ENCODE peak calls at places on chromosomes 16 and 17, in six cellular contexts. V is choroid plexus epithelial cell, R is tibial artery, I is endothelial cell, N is body of pancreas, G is epithelial cell of proximal tubule. Q is an unnamed sample.

GRCh38 chr16:70638814-70639792 is 7.3 kb upstream of the IL34 start:
- DNase-seq in R (no peak), G (no peak), V (peak), I (no peak), N (no peak), Q (no peak)

GRCh38 chr17:48100160-48100559 is 1.1 kb downstream of the CBX1 start:
- DNase-seq in G (no peak), R (no peak), I (no peak), V (peak), N (no peak), Q (no peak)

GRCh38 chr16:19143241-19143640 is 24.8 kb upstream of the SYT17 start:
- DNase-seq in G (no peak), V (no peak), N (no peak), I (no peak), R (no peak), Q (no peak)

GRCh38 chr17:40582328-40582901 is 17.1 kb upstream of the CCR7 start:
- DNase-seq in V (no peak), R (no peak), G (no peak), N (no peak), I (peak), Q (peak)

GRCh38 chr17:40956401-40957254 is 10.1 kb downstream of the KRT39 start:
- DNase-seq in I (no peak), N (no peak), G (peak), V (peak), R (no peak), Q (no peak)

GRCh38 chr17:4195306-4195705 is 52.3 kb downstream of the CYB5D2 start:
- DNase-seq in N (no peak), R (no peak), G (no peak), I (no peak), V (peak), Q (no peak)

GRCh38 chr17:37358098-37358829 is 17.5 kb upstream of the C17orf78 start:
- DNase-seq in N (peak), I (peak), R (peak), G (no peak), V (peak), Q (peak)

GRCh38 chr16:30844671-30845449 is 49.0 kb downstream of the BCL7C start:
- DNase-seq in N (peak), R (peak), I (peak), V (peak), G (peak), Q (peak)

GRCh38 chr17:50501906-50502642 is 6.2 kb upstream of the MYCBPAP start:
- DNase-seq in I (no peak), N (no peak), R (no peak), V (no peak), G (no peak), Q (no peak)

GRCh38 chr16:30533146-30533522 is 1.5 kb downstream of the ZNF747 start:
- DNase-seq in N (no peak), G (no peak), R (no peak), V (no peak), I (no peak), Q (no peak)

GRCh38 chr16:65339062-65339461 is 217.2 kb upstream of the CDH11 start:
- DNase-seq in G (no peak), N (no peak), V (no peak), R (no peak), I (no peak), Q (no peak)

GRCh38 chr17:77894126-77894956 is 64.2 kb upstream of the TNRC6C start:
- DNase-seq in G (no peak), I (no peak), R (peak), N (no peak), V (no peak), Q (no peak)

GRCh38 chr17:77893144-77894044 is 65.1 kb upstream of the TNRC6C start:
- DNase-seq in I (no peak), R (peak), G (no peak), V (no peak), N (no peak), Q (no peak)

GRCh38 chr17:77891602-77892001 is 66.9 kb upstream of the TNRC6C start:
- DNase-seq in N (no peak), V (no peak), I (no peak), R (peak), G (no peak), Q (no peak)

GRCh38 chr17:77892031-77892430 is 66.5 kb upstream of the TNRC6C start:
- DNase-seq in V (no peak), I (no peak), G (no peak), R (peak), N (no peak), Q (no peak)

DNA sequence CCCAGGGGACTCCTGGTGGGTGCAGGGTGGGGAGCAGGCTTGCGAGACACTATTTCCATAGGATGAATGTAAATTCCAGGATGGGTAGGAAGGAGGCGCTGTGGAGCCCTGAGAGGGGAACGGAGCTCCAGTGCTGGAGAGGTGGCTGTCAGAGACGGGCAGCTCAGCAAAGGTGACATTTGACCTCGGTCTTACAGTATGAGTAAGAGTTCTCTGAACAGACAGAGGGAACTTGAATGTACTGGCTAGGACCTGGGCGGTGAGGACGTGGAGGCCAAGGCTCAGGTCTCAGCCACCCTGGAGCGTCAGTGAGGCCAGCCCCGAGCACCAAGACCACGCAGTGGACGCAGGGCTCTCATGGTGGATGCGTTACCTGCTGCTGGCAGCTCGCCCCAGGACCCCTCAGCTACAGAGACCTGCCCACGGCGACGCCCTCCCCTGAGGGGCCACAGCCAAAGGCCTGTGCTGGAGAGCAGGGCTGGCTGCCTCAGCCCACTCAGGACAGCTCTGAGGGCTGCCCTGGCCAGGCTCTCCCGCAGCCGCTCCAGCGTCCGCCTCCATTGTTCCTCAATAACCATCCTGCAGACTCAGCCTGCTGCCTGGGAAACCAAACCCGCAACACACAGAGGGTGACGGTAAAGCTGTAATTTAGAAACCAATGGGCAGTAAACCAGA is 65.9 kb upstream of the TNRC6C start:
- DNase-seq in V (no peak), G (no peak), R (peak), N (no peak), I (peak), Q (no peak)
- TF ChIP-seq CTCF in V (peak), G (peak), R (no peak), N (no peak), I (peak), Q (no peak)

GRCh38 chr16:85473326-85473725 is 139.8 kb upstream of the GSE1 start:
- DNase-seq in V (no peak), N (no peak), G (no peak), R (no peak), I (no peak), Q (no peak)

GRCh38 chr16:85474808-85475207 is 138.3 kb upstream of the GSE1 start:
- DNase-seq in V (no peak), G (no peak), N (no peak), I (no peak), R (no peak), Q (no peak)

GRCh38 chr16:85475233-85475632 is 137.9 kb upstream of the GSE1 start:
- DNase-seq in V (no peak), N (no peak), I (no peak), R (no peak), G (no peak), Q (no peak)

GRCh38 chr16:85472514-85472913 is 140.6 kb upstream of the GSE1 start:
- DNase-seq in N (no peak), R (no peak), V (no peak), I (no peak), G (no peak), Q (no peak)

DNA sequence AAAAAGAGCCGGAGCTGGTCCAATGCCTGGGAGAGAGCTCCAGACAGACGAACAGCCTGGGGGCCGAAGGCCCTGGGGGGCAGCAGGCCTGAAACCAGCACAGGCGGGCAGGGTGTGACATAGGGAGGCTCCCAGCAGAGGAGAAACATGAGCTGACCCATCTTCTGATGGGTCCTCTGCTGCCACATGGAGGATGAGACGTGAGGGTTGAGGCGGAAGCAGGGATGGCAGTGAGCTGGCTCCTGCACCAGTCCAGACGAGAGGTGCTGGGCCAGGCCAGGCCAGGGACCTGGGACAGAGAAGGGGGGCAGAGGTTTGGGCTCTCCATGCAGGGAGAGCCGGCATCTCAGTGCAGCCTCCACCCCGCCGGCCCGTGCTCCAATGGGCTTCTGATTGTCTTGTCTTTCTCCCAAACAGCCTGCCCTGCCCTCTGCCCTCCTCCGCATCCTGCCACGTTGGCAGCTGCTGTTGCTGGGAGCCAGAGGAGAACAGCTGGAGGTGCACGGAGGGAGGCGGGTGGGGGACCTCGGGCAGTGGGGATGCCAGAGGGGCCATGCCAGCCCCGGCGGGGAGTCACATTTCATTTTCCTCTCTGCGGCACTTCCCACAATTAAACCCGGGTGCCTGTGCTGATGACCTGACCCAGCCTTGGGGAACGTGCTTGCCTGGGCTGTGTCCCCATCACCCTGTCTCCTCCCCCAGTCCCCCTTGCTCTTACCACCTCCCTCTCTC is 139.0 kb upstream of the GSE1 start:
- DNase-seq in I (no peak), G (no peak), N (no peak), V (no peak), R (no peak), Q (no peak)
- TF ChIP-seq CTCF in I (no peak), G (no peak), N (no peak), V (no peak), R (no peak), Q (no peak)

DNA sequence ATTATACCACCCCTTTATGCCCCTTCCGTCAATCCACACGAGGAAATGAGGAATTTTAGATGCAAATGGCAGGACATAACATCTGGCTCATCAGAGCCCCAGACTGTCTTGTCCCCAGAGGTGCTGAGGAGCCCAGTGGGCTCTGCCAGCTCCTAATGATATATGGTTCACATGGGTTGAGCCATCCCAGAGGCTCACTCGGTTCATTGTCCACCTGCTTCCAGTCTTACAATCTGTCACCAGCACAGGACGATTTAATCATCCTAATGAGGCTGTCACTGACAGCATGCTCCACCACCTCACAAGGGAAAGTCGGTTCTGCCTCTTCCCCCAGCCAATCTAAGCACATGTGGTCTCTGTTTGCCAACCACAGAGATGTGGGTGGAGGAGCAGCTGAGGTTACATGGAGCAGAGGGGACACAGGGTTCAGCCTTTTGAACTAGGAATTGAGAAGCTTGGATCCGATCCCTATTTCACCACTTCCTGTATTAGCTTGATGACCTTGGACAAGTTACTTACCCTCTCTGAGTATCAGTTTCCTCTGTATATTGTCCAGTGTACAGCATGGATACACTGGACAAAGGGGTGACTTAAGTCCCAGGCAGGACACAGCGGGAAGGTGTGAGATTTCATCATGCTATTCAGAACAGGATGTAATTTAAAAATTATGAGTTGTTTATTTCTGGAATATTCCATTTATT is 27.0 kb upstream of the DHX8 start:
- DNase-seq in G (no peak), V (peak), I (no peak), N (no peak), R (no peak), Q (peak)
- TF ChIP-seq CTCF in G (no peak), V (no peak), I (no peak), N (no peak), R (no peak), Q (no peak)

GRCh38 chr17:73586921-73587680 is 57.1 kb downstream of the SDK2 start:
- DNase-seq in V (no peak), G (no peak), N (no peak), R (no peak), I (no peak), Q (no peak)
- TF ChIP-seq CTCF in V (no peak), G (no peak), N (no peak), R (no peak), I (no peak), Q (no peak)

DNA sequence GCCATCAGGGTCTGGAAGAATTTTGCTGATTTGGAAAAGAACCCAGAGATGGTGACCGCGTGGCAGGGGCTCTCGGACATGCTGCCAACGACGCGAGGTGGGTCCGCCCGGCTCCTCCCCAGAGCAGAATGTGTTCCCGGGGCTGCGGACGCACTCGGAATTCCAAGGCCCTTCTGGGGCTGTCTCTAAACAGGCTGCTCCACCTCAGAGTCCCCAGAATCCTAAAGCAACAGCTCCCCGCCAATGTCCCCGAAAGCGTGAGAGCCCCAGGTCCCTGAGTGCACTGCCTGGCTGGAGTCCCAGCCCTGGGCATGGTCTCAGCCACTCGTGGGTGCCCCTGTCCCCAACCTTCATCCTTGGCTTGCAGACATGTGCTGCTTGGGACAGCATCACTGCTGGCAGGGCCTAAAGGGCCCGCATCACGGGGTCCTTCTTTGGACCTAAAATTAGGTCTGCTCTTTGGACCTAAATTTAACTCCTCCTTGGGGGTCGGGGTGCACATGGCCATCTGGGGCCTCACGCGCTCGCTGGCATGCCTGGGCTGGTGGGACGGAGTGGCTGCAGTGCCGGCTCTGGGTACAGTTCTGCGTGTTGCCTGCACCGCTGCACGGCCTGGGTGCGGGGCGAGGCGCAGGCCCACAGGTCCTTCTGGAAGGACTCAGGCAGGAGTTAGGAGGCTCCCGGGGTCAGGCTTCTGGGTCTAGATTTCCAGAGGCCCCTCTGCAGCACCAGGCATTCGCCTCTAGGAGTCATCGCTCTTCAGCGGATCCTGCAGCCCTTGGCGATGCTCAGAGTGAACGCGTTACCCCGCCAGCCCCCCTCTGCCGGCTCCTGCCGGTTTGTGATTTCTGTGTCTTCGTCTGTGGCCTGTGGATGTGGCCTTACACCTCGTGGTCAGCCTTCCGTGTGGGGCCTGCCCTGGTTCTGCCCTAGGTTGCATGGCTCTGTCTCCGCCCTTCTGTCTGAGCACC is 41.9 kb upstream of the CHMP6 start:
- DNase-seq in N (no peak), R (peak), I (no peak), G (no peak), V (no peak), Q (no peak)
- TF ChIP-seq CTCF in N (no peak), R (peak), I (no peak), G (no peak), V (no peak), Q (no peak)

GRCh38 chr16:55209626-55210025 is 114.4 kb upstream of the IRX6 start:
- DNase-seq in G (no peak), V (no peak), R (no peak), N (no peak), I (no peak), Q (no peak)

GRCh38 chr16:55217392-55217791 is 106.6 kb upstream of the IRX6 start:
- DNase-seq in V (no peak), N (no peak), I (no peak), G (no peak), R (no peak), Q (no peak)

GRCh38 chr16:55212791-55213190 is 111.2 kb upstream of the IRX6 start:
- DNase-seq in V (no peak), G (no peak), N (no peak), R (no peak), I (no peak), Q (no peak)

DNA sequence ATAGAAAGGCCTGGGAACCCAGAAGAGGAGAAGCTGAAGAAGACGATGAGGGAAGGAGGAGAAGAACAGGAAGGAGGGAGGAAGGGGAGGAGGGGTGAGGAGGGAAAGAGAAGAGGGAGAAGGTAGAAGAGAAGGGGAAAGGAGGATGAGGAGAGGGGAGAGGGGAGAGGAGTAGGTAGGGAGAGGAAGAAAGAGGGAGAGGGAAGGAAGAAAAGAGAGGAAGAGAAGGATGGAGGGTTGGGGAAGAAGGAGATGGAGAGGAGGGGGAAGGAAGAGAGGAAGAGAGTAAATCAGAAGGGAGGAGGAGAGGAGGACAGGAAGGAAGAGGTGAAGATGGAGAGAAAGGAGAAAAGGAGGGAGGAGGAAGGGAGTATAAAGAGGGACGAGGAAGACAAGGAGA is 109.6 kb upstream of the IRX6 start:
- DNase-seq in V (no peak), I (no peak), G (no peak), R (no peak), N (no peak), Q (no peak)
- TF ChIP-seq CTCF in V (no peak), I (no peak), G (no peak), R (no peak), N (no peak), Q (no peak)

GRCh38 chr16:79862601-79863000 is 262.1 kb upstream of the MAF start:
- DNase-seq in I (no peak), N (no peak), V (no peak), R (no peak), G (no peak), Q (no peak)

GRCh38 chr16:79863128-79864031 is 262.8 kb upstream of the MAF start:
- DNase-seq in V (no peak), R (no peak), G (no peak), N (no peak), I (no peak), Q (no peak)

GRCh38 chr16:79865918-79866317 is 265.4 kb upstream of the MAF start:
- DNase-seq in R (no peak), V (no peak), I (no peak), G (no peak), N (no peak), Q (no peak)

GRCh38 chr16:79864781-79865391 is 264.3 kb upstream of the MAF start:
- DNase-seq in G (no peak), I (no peak), R (no peak), V (no peak), N (no peak), Q (no peak)

DNA sequence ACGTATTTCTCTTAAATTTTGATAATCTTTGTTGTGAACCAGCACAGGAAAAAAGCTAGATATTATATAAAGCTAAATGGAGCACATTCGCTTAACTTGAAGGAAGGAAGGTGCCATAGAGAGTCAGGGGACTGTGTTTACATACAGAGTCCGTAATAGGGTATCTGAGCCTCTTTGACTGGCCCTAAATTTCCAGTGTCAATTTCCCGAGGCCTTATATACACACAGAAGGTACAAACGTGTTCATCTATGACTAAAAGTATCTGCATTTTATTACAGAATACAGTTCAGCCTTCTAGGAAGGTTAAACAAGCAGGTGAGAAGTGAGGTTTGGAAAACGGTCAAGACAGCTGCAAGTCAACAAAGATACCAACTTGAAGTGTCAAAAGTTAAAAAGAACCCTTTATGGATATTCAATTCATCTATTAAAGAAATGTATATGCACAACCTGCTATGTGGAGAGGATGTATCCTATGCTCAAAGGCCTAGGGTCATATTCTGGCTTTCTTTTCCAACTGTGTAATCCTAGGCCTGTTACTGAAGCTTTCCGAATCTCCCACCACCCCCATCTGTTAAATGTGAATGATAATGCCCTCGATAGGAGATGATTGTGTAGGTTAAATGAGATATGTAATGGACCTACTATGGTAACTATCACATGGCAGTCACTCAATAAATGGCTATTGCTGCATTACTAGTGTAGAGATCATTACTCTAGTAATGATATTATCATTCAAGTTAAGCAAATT is 263.7 kb upstream of the MAF start:
- DNase-seq in I (no peak), R (no peak), N (no peak), G (no peak), V (no peak), Q (no peak)
- TF ChIP-seq CTCF in I (no peak), R (no peak), N (no peak), G (no peak), V (no peak), Q (no peak)

GRCh38 chr16:68130520-68130919 is 45.4 kb downstream of the NFATC3 start:
- DNase-seq in G (no peak), V (no peak), I (no peak), N (no peak), R (no peak), Q (no peak)

GRCh38 chr16:68131813-68132706 is 46.9 kb downstream of the NFATC3 start:
- DNase-seq in I (no peak), G (no peak), N (no peak), R (no peak), V (no peak), Q (no peak)

GRCh38 chr16:68128577-68129305 is 43.6 kb downstream of the NFATC3 start:
- DNase-seq in N (no peak), V (peak), I (no peak), R (no peak), G (peak), Q (peak)

GRCh38 chr16:68126395-68126794 is 41.2 kb downstream of the NFATC3 start:
- DNase-seq in I (no peak), N (no peak), R (no peak), V (no peak), G (no peak), Q (no peak)
- TF ChIP-seq CTCF in I (no peak), N (no peak), R (no peak), V (no peak), G (no peak), Q (no peak)

Q was measured in lung.